ENCODE peak calls at places on chromosomes 6 and 20, in eight cellular contexts. One of them, this sample, is unnamed.

GRCh38 chr6:79257381-79258205 is 23.1 kb upstream of the HMGN3 start:
- DNase-seq in HCT116: no peak
- DNase-seq in fibroblast of the aortic adventitia: peak
- DNase-seq in AG09309: no peak
- DNase-seq in fibroblast of lung: peak
- DNase-seq in cardiac muscle cell: peak
- DNase-seq in fibroblast of mammary gland: peak
- DNase-seq in astrocyte: peak
- DNase-seq in this sample: no peak

GRCh38 chr20:10686356-10687169 is 12.8 kb upstream of the JAG1 start:
- DNase-seq in HCT116: no peak
- DNase-seq in fibroblast of the aortic adventitia: no peak
- DNase-seq in AG09309: no peak
- DNase-seq in fibroblast of lung: no peak
- DNase-seq in cardiac muscle cell: no peak
- DNase-seq in fibroblast of mammary gland: no peak
- DNase-seq in astrocyte: no peak
- DNase-seq in this sample: no peak

GRCh38 chr20:1328680-1329330 is at the start of gene SDCBP2:
- DNase-seq in HCT116: peak
- DNase-seq in fibroblast of the aortic adventitia: no peak
- DNase-seq in AG09309: no peak
- DNase-seq in fibroblast of lung: no peak
- DNase-seq in cardiac muscle cell: no peak
- DNase-seq in fibroblast of mammary gland: no peak
- DNase-seq in astrocyte: no peak
- DNase-seq in this sample: no peak

GRCh38 chr6:88302769-88303230 is 136.7 kb upstream of the CNR1 start:
- DNase-seq in HCT116: no peak
- DNase-seq in fibroblast of the aortic adventitia: no peak
- DNase-seq in AG09309: no peak
- DNase-seq in fibroblast of lung: peak
- DNase-seq in cardiac muscle cell: no peak
- DNase-seq in fibroblast of mammary gland: peak
- DNase-seq in astrocyte: peak
- DNase-seq in this sample: no peak

GRCh38 chr20:31606678-31606927 is 1.5 kb downstream of the ID1 start:
- DNase-seq in HCT116: no peak
- DNase-seq in fibroblast of the aortic adventitia: no peak
- DNase-seq in AG09309: no peak
- DNase-seq in fibroblast of lung: no peak
- DNase-seq in cardiac muscle cell: peak
- DNase-seq in fibroblast of mammary gland: no peak
- DNase-seq in astrocyte: no peak
- DNase-seq in this sample: no peak

GRCh38 chr6:123668965-123669591 is 32.3 kb upstream of the TRDN start:
- DNase-seq in HCT116: no peak
- DNase-seq in fibroblast of the aortic adventitia: peak
- DNase-seq in AG09309: no peak
- DNase-seq in fibroblast of lung: no peak
- DNase-seq in cardiac muscle cell: no peak
- DNase-seq in fibroblast of mammary gland: peak
- DNase-seq in astrocyte: no peak
- DNase-seq in this sample: no peak

GRCh38 chr6:53317861-53318260 is 30.9 kb downstream of the ELOVL5 start:
- DNase-seq in HCT116: no peak
- DNase-seq in fibroblast of the aortic adventitia: no peak
- DNase-seq in AG09309: no peak
- DNase-seq in fibroblast of lung: no peak
- DNase-seq in cardiac muscle cell: no peak
- DNase-seq in fibroblast of mammary gland: no peak
- DNase-seq in astrocyte: no peak
- DNase-seq in this sample: no peak

GRCh38 chr6:17277256-17277655 is 3.9 kb upstream of the RBM24 start:
- DNase-seq in HCT116: no peak
- DNase-seq in fibroblast of the aortic adventitia: no peak
- DNase-seq in AG09309: no peak
- DNase-seq in fibroblast of lung: peak
- DNase-seq in cardiac muscle cell: no peak
- DNase-seq in fibroblast of mammary gland: no peak
- DNase-seq in astrocyte: peak
- DNase-seq in this sample: no peak

GRCh38 chr6:116497089-116497676 is 14.3 kb upstream of the CALHM5 start:
- DNase-seq in HCT116: no peak
- DNase-seq in fibroblast of the aortic adventitia: no peak
- DNase-seq in AG09309: no peak
- DNase-seq in fibroblast of lung: no peak
- DNase-seq in cardiac muscle cell: no peak
- DNase-seq in fibroblast of mammary gland: no peak
- DNase-seq in astrocyte: no peak
- DNase-seq in this sample: no peak

GRCh38 chr6:42831237-42831636 is 48.2 kb upstream of the RPL7L1 start:
- DNase-seq in HCT116: no peak
- DNase-seq in fibroblast of the aortic adventitia: no peak
- DNase-seq in AG09309: no peak
- DNase-seq in fibroblast of lung: peak
- DNase-seq in cardiac muscle cell: no peak
- DNase-seq in fibroblast of mammary gland: no peak
- DNase-seq in astrocyte: peak
- DNase-seq in this sample: no peak

GRCh38 chr6:130600880-130601341 is 226.3 kb upstream of the SMLR1 start:
- DNase-seq in HCT116: no peak
- DNase-seq in fibroblast of the aortic adventitia: peak
- DNase-seq in AG09309: peak
- DNase-seq in fibroblast of lung: peak
- DNase-seq in cardiac muscle cell: no peak
- DNase-seq in fibroblast of mammary gland: peak
- DNase-seq in astrocyte: peak
- DNase-seq in this sample: peak

GRCh38 chr6:14984454-14984853 is 261.4 kb upstream of the JARID2 start:
- DNase-seq in HCT116: no peak
- DNase-seq in fibroblast of the aortic adventitia: peak
- DNase-seq in AG09309: no peak
- DNase-seq in fibroblast of lung: peak
- DNase-seq in cardiac muscle cell: peak
- DNase-seq in fibroblast of mammary gland: peak
- DNase-seq in astrocyte: no peak
- DNase-seq in this sample: no peak

GRCh38 chr6:35634316-35634715 is 54.4 kb downstream of the FKBP5 start:
- DNase-seq in HCT116: no peak
- DNase-seq in fibroblast of the aortic adventitia: peak
- DNase-seq in AG09309: no peak
- DNase-seq in fibroblast of lung: no peak
- DNase-seq in cardiac muscle cell: peak
- DNase-seq in fibroblast of mammary gland: peak
- DNase-seq in astrocyte: no peak
- DNase-seq in this sample: no peak

GRCh38 chr20:1426231-1426849 is 33.5 kb upstream of the FKBP1A start:
- DNase-seq in HCT116: no peak
- DNase-seq in fibroblast of the aortic adventitia: no peak
- DNase-seq in AG09309: no peak
- DNase-seq in fibroblast of lung: no peak
- DNase-seq in cardiac muscle cell: no peak
- DNase-seq in fibroblast of mammary gland: no peak
- DNase-seq in astrocyte: no peak
- DNase-seq in this sample: no peak

GRCh38 chr6:108557494-108558371 is 3.0 kb upstream of the FOXO3 start:
- DNase-seq in HCT116: no peak
- DNase-seq in fibroblast of the aortic adventitia: peak
- DNase-seq in AG09309: no peak
- DNase-seq in fibroblast of lung: peak
- DNase-seq in cardiac muscle cell: peak
- DNase-seq in fibroblast of mammary gland: peak
- DNase-seq in astrocyte: no peak
- DNase-seq in this sample: no peak

GRCh38 chr6:17018425-17018824 is 83.4 kb upstream of the STMND1 start:
- DNase-seq in HCT116: no peak
- DNase-seq in fibroblast of the aortic adventitia: no peak
- DNase-seq in AG09309: no peak
- DNase-seq in fibroblast of lung: no peak
- DNase-seq in cardiac muscle cell: no peak
- DNase-seq in fibroblast of mammary gland: no peak
- DNase-seq in astrocyte: no peak
- DNase-seq in this sample: no peak

GRCh38 chr6:1388927-1389790 is at the start of gene FOXF2:
- DNase-seq in HCT116: no peak
- DNase-seq in fibroblast of the aortic adventitia: no peak
- DNase-seq in AG09309: no peak
- DNase-seq in fibroblast of lung: no peak
- DNase-seq in cardiac muscle cell: peak
- DNase-seq in fibroblast of mammary gland: no peak
- DNase-seq in astrocyte: no peak
- DNase-seq in this sample: no peak

GRCh38 chr20:32977281-32978008 is 26.8 kb downstream of the SUN5 start:
- DNase-seq in HCT116: no peak
- DNase-seq in fibroblast of the aortic adventitia: no peak
- DNase-seq in AG09309: no peak
- DNase-seq in fibroblast of lung: no peak
- DNase-seq in cardiac muscle cell: no peak
- DNase-seq in fibroblast of mammary gland: no peak
- DNase-seq in astrocyte: no peak
- DNase-seq in this sample: no peak

GRCh38 chr6:89139509-89140346 is 6.1 kb upstream of the PM20D2 start:
- DNase-seq in HCT116: no peak
- DNase-seq in fibroblast of the aortic adventitia: peak
- DNase-seq in AG09309: no peak
- DNase-seq in fibroblast of lung: peak
- DNase-seq in cardiac muscle cell: no peak
- DNase-seq in fibroblast of mammary gland: no peak
- DNase-seq in astrocyte: no peak
- DNase-seq in this sample: no peak

GRCh38 chr6:143755301-143755744 is 77.6 kb downstream of the PHACTR2 start:
- DNase-seq in HCT116: no peak
- DNase-seq in fibroblast of the aortic adventitia: peak
- DNase-seq in AG09309: no peak
- DNase-seq in fibroblast of lung: peak
- DNase-seq in cardiac muscle cell: peak
- DNase-seq in fibroblast of mammary gland: peak
- DNase-seq in astrocyte: peak
- DNase-seq in this sample: no peak

GRCh38 chr6:120965814-120966213 is 368.5 kb downstream of the TBC1D32 start:
- DNase-seq in HCT116: peak
- DNase-seq in fibroblast of the aortic adventitia: no peak
- DNase-seq in AG09309: no peak
- DNase-seq in fibroblast of lung: peak
- DNase-seq in cardiac muscle cell: no peak
- DNase-seq in fibroblast of mammary gland: peak
- DNase-seq in astrocyte: peak
- DNase-seq in this sample: no peak

GRCh38 chr6:78942451-78942850 is 75.1 kb downstream of the IRAK1BP1 start:
- DNase-seq in HCT116: no peak
- DNase-seq in fibroblast of the aortic adventitia: peak
- DNase-seq in AG09309: no peak
- DNase-seq in fibroblast of lung: peak
- DNase-seq in cardiac muscle cell: peak
- DNase-seq in fibroblast of mammary gland: peak
- DNase-seq in astrocyte: peak
- DNase-seq in this sample: no peak

GRCh38 chr6:30206799-30207618 is 6.2 kb downstream of the TRIM26 start:
- DNase-seq in HCT116: no peak
- DNase-seq in fibroblast of the aortic adventitia: peak
- DNase-seq in AG09309: no peak
- DNase-seq in fibroblast of lung: peak
- DNase-seq in cardiac muscle cell: peak
- DNase-seq in fibroblast of mammary gland: peak
- DNase-seq in astrocyte: peak
- DNase-seq in this sample: peak

GRCh38 chr6:167141667-167142432 is 15.9 kb downstream of the GPR31 start:
- DNase-seq in HCT116: peak
- DNase-seq in fibroblast of the aortic adventitia: peak
- DNase-seq in AG09309: no peak
- DNase-seq in fibroblast of lung: no peak
- DNase-seq in cardiac muscle cell: peak
- DNase-seq in fibroblast of mammary gland: peak
- DNase-seq in astrocyte: no peak
- DNase-seq in this sample: no peak

GRCh38 chr6:141261672-141262060 is 871.1 kb upstream of the GJE1 start:
- DNase-seq in HCT116: no peak
- DNase-seq in fibroblast of the aortic adventitia: no peak
- DNase-seq in AG09309: no peak
- DNase-seq in fibroblast of lung: no peak
- DNase-seq in cardiac muscle cell: no peak
- DNase-seq in fibroblast of mammary gland: no peak
- DNase-seq in astrocyte: no peak
- DNase-seq in this sample: no peak

GRCh38 chr6:146857180-146857959 is 258.6 kb downstream of the ADGB start:
- DNase-seq in HCT116: peak
- DNase-seq in fibroblast of the aortic adventitia: peak
- DNase-seq in AG09309: peak
- DNase-seq in fibroblast of lung: peak
- DNase-seq in cardiac muscle cell: peak
- DNase-seq in fibroblast of mammary gland: peak
- DNase-seq in astrocyte: peak
- DNase-seq in this sample: peak
- H3K4me3 ChIP-seq in HCT116: peak
- H3K4me3 ChIP-seq in fibroblast of the aortic adventitia: peak
- H3K4me3 ChIP-seq in AG09309: peak
- H3K4me3 ChIP-seq in fibroblast of lung: peak
- H3K4me3 ChIP-seq in cardiac muscle cell: peak
- H3K4me3 ChIP-seq in fibroblast of mammary gland: peak
- H3K4me3 ChIP-seq in astrocyte: peak
- H3K4me3 ChIP-seq in this sample: peak

DNA sequence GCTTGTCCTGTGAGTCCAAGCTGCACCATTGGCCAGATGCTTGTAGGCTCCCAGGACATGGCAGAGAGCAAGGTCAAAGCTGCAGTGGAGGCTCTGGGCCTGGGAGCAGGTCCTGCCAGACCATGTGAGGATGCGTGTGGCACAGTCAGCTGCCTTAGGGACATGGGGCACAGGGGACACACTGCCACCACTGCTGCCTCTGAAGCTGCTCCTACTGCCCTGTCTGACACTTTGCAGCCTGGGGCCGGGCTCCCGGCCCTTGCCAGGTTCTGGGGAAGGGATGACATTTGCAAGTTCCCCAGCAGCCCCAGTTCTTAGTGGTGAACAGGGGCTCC is 13.2 kb upstream of the FUT9 start:
- DNase-seq in HCT116: no peak
- DNase-seq in fibroblast of the aortic adventitia: no peak
- DNase-seq in AG09309: no peak
- DNase-seq in fibroblast of lung: no peak
- DNase-seq in cardiac muscle cell: no peak
- DNase-seq in fibroblast of mammary gland: no peak
- DNase-seq in astrocyte: no peak
- DNase-seq in this sample: no peak
- TF ChIP-seq CTCF in HCT116: no peak
- TF ChIP-seq CTCF in fibroblast of the aortic adventitia: no peak
- TF ChIP-seq CTCF in AG09309: no peak
- TF ChIP-seq CTCF in fibroblast of lung: no peak
- TF ChIP-seq CTCF in cardiac muscle cell: no peak
- TF ChIP-seq CTCF in fibroblast of mammary gland: no peak
- TF ChIP-seq CTCF in astrocyte: no peak
- TF ChIP-seq CTCF in this sample: no peak

GRCh38 chr6:3228791-3229565 is 1.5 kb upstream of the TUBB2B start:
- DNase-seq in HCT116: no peak
- DNase-seq in fibroblast of the aortic adventitia: no peak
- DNase-seq in AG09309: no peak
- DNase-seq in fibroblast of lung: peak
- DNase-seq in cardiac muscle cell: no peak
- DNase-seq in fibroblast of mammary gland: no peak
- DNase-seq in astrocyte: no peak
- DNase-seq in this sample: no peak
- H3K4me3 ChIP-seq in HCT116: no peak
- H3K4me3 ChIP-seq in fibroblast of the aortic adventitia: peak
- H3K4me3 ChIP-seq in AG09309: no peak
- H3K4me3 ChIP-seq in fibroblast of lung: no peak
- H3K4me3 ChIP-seq in cardiac muscle cell: peak
- H3K4me3 ChIP-seq in fibroblast of mammary gland: no peak
- H3K4me3 ChIP-seq in astrocyte: peak
- H3K4me3 ChIP-seq in this sample: no peak

GRCh38 chr20:49543858-49544437 is 24.0 kb downstream of the PTGIS start:
- DNase-seq in HCT116: no peak
- DNase-seq in fibroblast of the aortic adventitia: no peak
- DNase-seq in AG09309: no peak
- DNase-seq in fibroblast of lung: no peak
- DNase-seq in cardiac muscle cell: no peak
- DNase-seq in fibroblast of mammary gland: no peak
- DNase-seq in astrocyte: no peak
- DNase-seq in this sample: no peak
- TF ChIP-seq CTCF in HCT116: no peak
- TF ChIP-seq CTCF in fibroblast of the aortic adventitia: no peak
- TF ChIP-seq CTCF in AG09309: no peak
- TF ChIP-seq CTCF in fibroblast of lung: no peak
- TF ChIP-seq CTCF in cardiac muscle cell: no peak
- TF ChIP-seq CTCF in fibroblast of mammary gland: no peak
- TF ChIP-seq CTCF in astrocyte: no peak
- TF ChIP-seq CTCF in this sample: no peak